ENCODE peak calls at places on chromosomes 3 and 15, in nine cellular contexts. R is mammary epithelial cell; K is CD4-positive, alpha-beta T cell; O is ovary; L is epithelial cell of esophagus; C is upper lobe of left lung; B is Calu3; D is brain microvascular endothelial cell; Z is body of pancreas. Q is an unnamed sample.

GRCh38 chr3:111073186-111073585 is 1.6 kb downstream of the NECTIN3 start:
- DNase-seq in O (no peak), D (peak; percentile 20), C (no peak), R (peak; percentile 7), B (no peak), Z (no peak), L (peak; percentile 22), K (no peak), Q (no peak)

GRCh38 chr3:41997702-41998551 is 36.0 kb upstream of the ULK4 start:
- DNase-seq in Z (no peak), B (peak; percentile 17), O (no peak), D (no peak), R (no peak), K (no peak), L (peak; percentile 19), C (no peak), Q (no peak)

GRCh38 chr3:29164825-29165224 is 116.0 kb upstream of the RBMS3 start:
- DNase-seq in Z (no peak), O (no peak), D (no peak), R (no peak), K (no peak), B (no peak), C (no peak), L (no peak), Q (no peak)

GRCh38 chr3:84077479-84077878 is 881.3 kb upstream of the CADM2 start:
- DNase-seq in O (no peak), Z (no peak), K (no peak), C (no peak), L (peak; percentile 44), B (no peak), R (peak; percentile 12), D (no peak), Q (no peak)

GRCh38 chr3:30496496-30496966 is 109.9 kb upstream of the TGFBR2 start:
- DNase-seq in R (peak; percentile 61), D (peak; percentile 74), O (no peak), K (no peak), L (peak; percentile 56), B (no peak), C (no peak), Z (peak; percentile 13), Q (no peak)

GRCh38 chr15:100928632-100929280 is 9.6 kb downstream of the LRRK1 start:
- DNase-seq in D (no peak), L (peak; percentile 81), K (no peak), B (peak; percentile 64), O (no peak), C (peak; percentile 51), R (peak; percentile 28), Z (no peak), Q (no peak)

GRCh38 chr3:60301142-60301541 is 950.1 kb downstream of the FHIT start:
- DNase-seq in D (peak; percentile 26), C (no peak), R (peak; percentile 4), K (no peak), O (no peak), L (peak; percentile 57), B (no peak), Z (no peak), Q (no peak)

GRCh38 chr15:58472821-58473581 is 41.2 kb downstream of the LIPC start:
- DNase-seq in Z (no peak), B (peak; percentile 18), R (peak; percentile 88), D (no peak), K (no peak), C (no peak), O (no peak), L (peak; percentile 83), Q (no peak)

GRCh38 chr15:96268421-96269204 is 61.9 kb upstream of the NR2F2 start:
- DNase-seq in R (peak; percentile 47), B (no peak), D (no peak), O (no peak), K (no peak), C (no peak), L (peak; percentile 75), Z (no peak), Q (no peak)

GRCh38 chr15:65824941-65825544 is 33.0 kb upstream of the DENND4A start:
- DNase-seq in B (no peak), O (peak; percentile 45), R (peak; percentile 62), D (no peak), Z (peak; percentile 37), K (no peak), C (no peak), L (peak; percentile 80), Q (no peak)

GRCh38 chr15:68217341-68217740 is 12.2 kb downstream of the CLN6 start:
- DNase-seq in C (no peak), O (no peak), D (no peak), K (no peak), B (no peak), L (no peak), R (no peak), Z (no peak), Q (no peak)

GRCh38 chr15:56940388-56940787 is 21.9 kb downstream of the TCF12 start:
- DNase-seq in Z (no peak), C (no peak), O (no peak), R (no peak), K (no peak), B (no peak), L (no peak), D (no peak), Q (no peak)

GRCh38 chr3:52358362-52358940 is 42.3 kb downstream of the DNAH1 start:
- DNase-seq in R (no peak), B (no peak), L (no peak), K (no peak), D (no peak), Z (no peak), C (peak; percentile 50), O (no peak), Q (no peak)

GRCh38 chr3:37992271-37993066 is 1.9 kb downstream of the VILL start:
- DNase-seq in K (no peak), B (peak; percentile 77), Z (peak; percentile 55), C (no peak), O (no peak), L (peak; percentile 74), R (peak; percentile 36), D (no peak), Q (no peak)

GRCh38 chr3:172517859-172518466 is 5.3 kb downstream of the TNFSF10 start:
- DNase-seq in O (no peak), C (no peak), B (no peak), Z (no peak), R (no peak), K (no peak), L (peak; percentile 39), D (no peak), Q (no peak)

GRCh38 chr3:10742031-10742671 is 73.9 kb upstream of the SLC6A11 start:
- DNase-seq in L (no peak), Z (no peak), R (no peak), B (no peak), K (no peak), D (no peak), O (no peak), C (peak; percentile 27), Q (no peak)

GRCh38 chr3:10746001-10746400 is 70.0 kb upstream of the SLC6A11 start:
- DNase-seq in D (no peak), L (no peak), Z (no peak), R (no peak), B (no peak), K (no peak), C (no peak), O (no peak), Q (no peak)

GRCh38 chr3:10743366-10744097 is 72.5 kb upstream of the SLC6A11 start:
- DNase-seq in L (no peak), K (no peak), O (no peak), R (no peak), Z (no peak), C (peak; percentile 34), D (no peak), B (no peak), Q (no peak)

GRCh38 chr3:10745392-10745791 is 70.6 kb upstream of the SLC6A11 start:
- DNase-seq in D (no peak), L (no peak), K (no peak), B (no peak), O (no peak), C (no peak), Z (no peak), R (no peak), Q (no peak)

GRCh38 chr3:10744098-10744465 is 71.9 kb upstream of the SLC6A11 start:
- DNase-seq in D (no peak), C (peak; percentile 36), L (peak; percentile 15), B (peak; percentile 35), K (no peak), O (no peak), R (no peak), Z (no peak), Q (no peak)
- TF ChIP-seq CTCF in D (peak; percentile 20), C (no peak), L (peak; percentile 14), B (no peak), K (no peak), O (no peak), R (no peak), Z (no peak), Q (peak; percentile 8)

DNA sequence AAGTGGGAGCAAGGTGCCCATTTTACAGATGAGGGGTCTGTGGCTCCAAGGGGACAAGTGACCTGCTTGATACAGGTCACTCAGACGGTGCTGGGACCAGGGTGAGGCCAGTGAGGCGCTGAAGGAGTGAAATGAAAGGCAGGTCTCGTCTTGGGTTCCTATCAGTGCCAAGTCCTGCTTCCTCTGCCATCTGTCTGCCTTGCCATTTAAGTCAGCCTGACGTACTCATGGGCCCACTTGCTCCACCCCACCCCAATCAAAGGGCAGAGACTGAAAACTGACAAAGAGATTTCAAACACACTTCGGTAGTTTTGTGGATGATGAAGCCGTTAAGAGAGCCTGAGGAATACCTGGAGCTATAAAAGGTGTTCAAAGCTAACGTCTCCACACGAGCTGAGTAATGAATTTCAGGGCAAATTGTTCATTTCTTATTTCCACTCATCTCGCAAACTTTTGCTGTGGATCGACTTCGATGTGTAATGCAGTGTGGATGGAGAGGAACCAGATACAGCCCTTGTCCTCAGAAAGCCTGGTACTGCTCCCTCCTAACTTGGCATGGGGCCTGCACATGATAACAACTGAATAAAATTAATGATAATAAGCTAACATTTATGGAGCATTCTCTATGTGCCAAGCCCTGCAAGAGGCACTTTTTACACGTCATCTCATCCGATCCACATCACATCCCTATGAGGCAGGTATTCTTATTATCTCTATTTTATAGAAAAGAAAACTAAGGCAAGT is 36.6 kb downstream of the ATP2B2 start:
- DNase-seq in R (no peak), B (no peak), L (no peak), C (no peak), K (no peak), O (no peak), D (no peak), Z (no peak), Q (no peak)
- TF ChIP-seq CTCF in R (no peak), B (no peak), L (no peak), C (no peak), K (no peak), O (no peak), D (no peak), Z (no peak), Q (no peak)

DNA sequence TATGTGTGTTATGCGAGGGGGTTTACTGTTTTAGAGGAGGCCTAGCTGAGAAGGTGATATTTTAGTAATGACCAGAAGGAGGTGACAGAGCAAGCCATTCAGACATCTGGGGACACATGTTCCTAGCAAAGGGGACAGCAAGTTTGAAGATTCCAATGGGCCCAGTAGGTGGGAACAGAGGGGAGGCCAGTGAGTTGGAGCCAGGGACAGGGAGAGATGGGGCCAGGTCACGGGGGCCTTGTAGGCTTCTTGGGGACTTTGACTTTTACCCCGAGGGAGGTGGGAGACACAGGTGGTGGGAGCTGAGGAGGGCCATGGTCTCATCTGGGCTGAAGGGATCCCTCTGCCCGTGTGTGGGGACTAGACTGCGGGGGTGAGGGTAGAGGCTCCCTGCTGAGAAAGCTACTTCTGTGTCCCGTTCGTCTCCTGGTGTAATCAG is 72.5 kb downstream of the MGLL start:
- DNase-seq in K (no peak), L (no peak), R (no peak), C (no peak), O (no peak), B (no peak), D (no peak), Z (no peak), Q (no peak)
- TF ChIP-seq CTCF in K (no peak), L (no peak), R (no peak), C (peak; percentile 19), O (no peak), B (no peak), D (peak; percentile 24), Z (no peak), Q (peak; percentile 58)

GRCh38 chr15:88759872-88760271 is 43.4 kb upstream of the ACAN start:
- DNase-seq in L (no peak), O (no peak), K (no peak), B (no peak), C (no peak), Z (no peak), R (no peak), D (no peak), Q (no peak)
- TF ChIP-seq CTCF in L (no peak), O (no peak), K (no peak), B (no peak), C (no peak), Z (no peak), R (no peak), D (no peak), Q (no peak)